ENCODE peak calls at places on chromosomes 7 and 10, in seven cellular contexts. K, Z, S, B, V, X and D are unnamed samples.

GRCh38 chr10:28871677-28872076 is 194.4 kb downstream of the BAMBI start:
- DNase-seq in K (no peak), Z (no peak), S (no peak), B (no peak), V (peak), X (no peak), D (no peak)

GRCh38 chr10:34786464-34786863 is 28.6 kb downstream of the PARD3 start:
- DNase-seq in K (peak), Z (no peak), S (no peak), B (no peak), V (no peak), X (no peak), D (peak)

GRCh38 chr10:32151876-32152275 is 95.7 kb upstream of the KIF5B start:
- DNase-seq in K (peak), Z (no peak), S (no peak), B (peak), V (no peak), X (no peak), D (no peak)

GRCh38 chr7:148535227-148535626 is 55.3 kb upstream of the C7orf33 start:
- DNase-seq in K (no peak), Z (no peak), S (no peak), B (no peak), V (peak), X (no peak), D (no peak)

GRCh38 chr7:130891254-130892094 is 157.5 kb upstream of the KLF14 start:
- DNase-seq in K (peak), Z (peak), S (no peak), B (peak), V (no peak), X (no peak), D (peak)

GRCh38 chr7:43454936-43455518 is 127.9 kb upstream of the STK17A start:
- DNase-seq in K (peak), Z (no peak), S (no peak), B (peak), V (peak), X (no peak), D (peak)

GRCh38 chr10:3251172-3251571 is 78.6 kb upstream of the PITRM1 start:
- DNase-seq in K (no peak), Z (no peak), S (no peak), B (no peak), V (no peak), X (no peak), D (no peak)

GRCh38 chr7:130695840-130696239 is 9.5 kb upstream of the TSGA13 start:
- DNase-seq in K (peak), Z (no peak), S (no peak), B (peak), V (peak), X (peak), D (no peak)

GRCh38 chr7:40437498-40437897 is 302.7 kb downstream of the SUGCT start:
- DNase-seq in K (peak), Z (no peak), S (no peak), B (peak), V (no peak), X (peak), D (peak)

GRCh38 chr7:28078036-28078901 is 102.3 kb downstream of the JAZF1 start:
- DNase-seq in K (peak), Z (no peak), S (no peak), B (peak), V (peak), X (no peak), D (no peak)

GRCh38 chr10:98478430-98479222 is 31.9 kb upstream of the HPS1 start:
- DNase-seq in K (peak), Z (no peak), S (no peak), B (no peak), V (no peak), X (no peak), D (no peak)

GRCh38 chr7:2633538-2634264 is 1.9 kb downstream of the TTYH3 start:
- DNase-seq in K (peak), Z (no peak), S (peak), B (peak), V (no peak), X (no peak), D (peak)
- H3K4me3 ChIP-seq in K (peak), Z (peak), S (peak), B (peak), V (peak), X (peak), D (peak)

GRCh38 chr7:45985902-45986301 is 64.8 kb upstream of the IGFBP3 start:
- DNase-seq in K (peak), Z (no peak), S (no peak), B (peak), V (no peak), X (no peak), D (no peak)

GRCh38 chr7:45982912-45983719 is 62.0 kb upstream of the IGFBP3 start:
- DNase-seq in K (no peak), Z (no peak), S (no peak), B (no peak), V (no peak), X (no peak), D (no peak)

GRCh38 chr7:45983720-45984032 is 62.6 kb upstream of the IGFBP3 start:
- DNase-seq in K (no peak), Z (no peak), S (no peak), B (no peak), V (no peak), X (no peak), D (no peak)

GRCh38 chr7:45986355-45987298 is 65.6 kb upstream of the IGFBP3 start:
- DNase-seq in K (no peak), Z (no peak), S (no peak), B (no peak), V (no peak), X (no peak), D (no peak)

GRCh38 chr7:45984386-45985295 is 63.6 kb upstream of the IGFBP3 start:
- DNase-seq in K (no peak), Z (no peak), S (no peak), B (no peak), V (no peak), X (no peak), D (no peak)
- TF ChIP-seq CTCF in K (no peak), Z (no peak), S (no peak), B (peak), V (no peak), X (no peak), D (no peak)

GRCh38 chr7:137846588-137847417 is at the start of gene DGKI:
- DNase-seq in K (peak), Z (no peak), S (no peak), B (no peak), V (peak), X (no peak), D (no peak)
- H3K4me3 ChIP-seq in K (peak), Z (peak), S (peak), B (peak), V (peak), X (peak), D (peak)

GRCh38 chr10:93818086-93818485 is 60.4 kb downstream of the LGI1 start:
- DNase-seq in K (no peak), Z (no peak), S (no peak), B (no peak), V (no peak), X (no peak), D (no peak)

GRCh38 chr10:93820434-93820833 is 62.7 kb downstream of the LGI1 start:
- DNase-seq in K (peak), Z (no peak), S (no peak), B (no peak), V (no peak), X (no peak), D (no peak)

GRCh38 chr10:93816123-93816747 is 58.5 kb downstream of the LGI1 start:
- DNase-seq in K (peak), Z (peak), S (peak), B (peak), V (peak), X (no peak), D (peak)

GRCh38 chr10:93819520-93819919 is 61.8 kb downstream of the LGI1 start:
- DNase-seq in K (no peak), Z (no peak), S (no peak), B (no peak), V (no peak), X (no peak), D (no peak)

GRCh38 chr10:93821051-93821772 is 63.5 kb downstream of the LGI1 start:
- DNase-seq in K (peak), Z (no peak), S (no peak), B (peak), V (peak), X (no peak), D (no peak)
- TF ChIP-seq CTCF in K (peak), Z (peak), S (no peak), B (peak), V (peak), X (peak), D (peak)

GRCh38 chr7:114924066-114924712 is 2.3 kb downstream of the MDFIC start:
- DNase-seq in K (no peak), Z (no peak), S (no peak), B (peak), V (no peak), X (no peak), D (no peak)
- H3K4me3 ChIP-seq in K (peak), Z (no peak), S (peak), B (no peak), V (no peak), X (no peak), D (peak)

DNA sequence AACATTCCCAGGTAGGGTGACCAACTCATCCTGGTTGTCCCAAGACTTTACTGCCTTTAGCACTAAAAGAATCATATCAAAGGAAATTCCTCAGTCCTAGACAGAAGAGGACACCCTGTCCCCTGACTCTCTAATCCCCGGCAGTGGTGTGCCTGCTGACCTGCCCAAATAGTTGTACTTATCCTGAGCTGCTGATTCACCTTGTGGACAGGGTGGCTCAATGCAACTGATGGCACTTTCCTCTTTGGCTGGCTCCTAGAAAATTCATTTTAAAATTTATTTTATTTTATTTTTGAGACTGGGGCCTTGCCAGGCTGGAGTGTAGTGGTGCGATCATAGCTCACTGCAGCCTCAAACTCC is 111.7 kb downstream of the JCAD start:
- DNase-seq in K (no peak), Z (no peak), S (no peak), B (peak), V (no peak), X (no peak), D (no peak)
- TF ChIP-seq CTCF in K (no peak), Z (no peak), S (no peak), B (peak), V (no peak), X (no peak), D (no peak)

GRCh38 chr7:47405286-47405904 is 176.5 kb downstream of the TNS3 start:
- DNase-seq in K (no peak), Z (no peak), S (no peak), B (no peak), V (no peak), X (no peak), D (no peak)

GRCh38 chr7:47407136-47407535 is 174.8 kb downstream of the TNS3 start:
- DNase-seq in K (no peak), Z (no peak), S (no peak), B (no peak), V (no peak), X (no peak), D (no peak)

GRCh38 chr7:47406766-47407129 is 175.2 kb downstream of the TNS3 start:
- DNase-seq in K (no peak), Z (no peak), S (no peak), B (no peak), V (no peak), X (no peak), D (no peak)

GRCh38 chr7:47407821-47408674 is 173.9 kb downstream of the TNS3 start:
- DNase-seq in K (no peak), Z (no peak), S (no peak), B (no peak), V (no peak), X (no peak), D (no peak)

DNA sequence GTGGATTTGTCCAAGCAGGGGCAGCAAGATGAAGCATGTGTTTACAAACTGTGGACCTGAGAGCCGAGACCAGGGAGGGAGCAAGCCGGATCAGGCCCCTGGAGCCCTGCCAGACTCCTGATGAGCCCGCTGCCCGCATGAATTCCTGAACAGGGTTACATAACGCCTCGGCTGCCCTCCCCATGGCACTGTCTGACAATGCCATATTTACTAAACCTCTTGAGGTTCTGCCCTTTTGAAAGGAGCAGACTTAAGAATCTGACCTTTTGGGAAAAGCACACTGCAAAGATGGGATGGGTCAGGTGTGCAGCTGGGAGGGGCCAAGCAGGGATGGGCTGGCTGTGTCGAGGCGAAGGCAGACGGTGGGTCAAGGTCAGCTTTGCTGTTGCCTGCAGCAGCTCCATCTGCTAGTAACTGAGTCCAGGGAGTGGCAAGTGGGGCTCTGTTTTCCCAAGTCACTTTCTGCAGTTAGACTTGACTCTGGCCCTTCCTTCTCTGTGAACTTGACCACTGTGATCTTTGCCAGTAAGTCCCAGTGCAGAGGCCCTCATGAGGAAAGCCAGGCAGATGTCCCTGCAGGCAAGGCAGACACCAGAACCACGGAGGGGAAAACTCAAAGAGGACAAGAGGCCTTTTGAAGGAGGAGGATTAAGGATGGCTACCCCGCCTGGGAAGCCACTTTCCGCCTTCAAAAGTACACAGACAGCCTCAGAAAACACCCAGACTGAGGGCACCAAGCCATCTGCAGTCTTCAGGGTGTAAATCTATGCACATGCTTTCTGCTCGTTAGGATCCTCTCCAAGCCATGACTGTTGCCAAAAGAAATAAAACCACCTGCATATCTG is 175.8 kb downstream of the TNS3 start:
- DNase-seq in K (peak), Z (peak), S (no peak), B (peak), V (no peak), X (no peak), D (no peak)
- H3K4me3 ChIP-seq in K (no peak), Z (no peak), S (no peak), B (no peak), V (no peak), X (no peak), D (no peak)

DNA sequence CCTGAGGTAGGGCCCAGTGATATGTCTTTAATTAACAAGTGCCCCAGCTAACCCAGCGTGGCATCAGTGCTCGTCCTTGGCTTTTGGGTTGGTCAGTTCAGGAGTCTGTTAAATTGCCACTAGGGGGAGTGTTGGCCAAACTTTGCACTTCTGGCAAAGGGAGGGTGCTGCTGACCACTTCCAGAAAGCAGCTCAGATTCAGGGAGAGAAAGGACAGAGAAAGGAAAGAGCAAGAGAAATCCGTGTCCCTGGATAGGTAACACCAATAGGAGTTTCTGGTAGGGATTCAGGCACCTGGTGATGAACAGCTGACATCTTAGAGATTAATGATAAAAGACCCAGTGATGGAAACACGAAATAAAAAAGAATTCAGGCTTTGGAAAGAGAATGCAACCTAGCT is 243.1 kb upstream of the AOAH start:
- DNase-seq in K (peak), Z (no peak), S (peak), B (peak), V (peak), X (no peak), D (no peak)
- TF ChIP-seq CTCF in K (peak), Z (peak), S (peak), B (peak), V (peak), X (peak), D (peak)